ENCODE peak calls at places on chromosome 9, in seven cellular contexts. N is left lung; R is stimulated activated CD8-positive, alpha-beta memory T cell treated with anti-CD3 and anti-CD28 coated beads, Interleukin-15, amount 100 ng/mL, for 4 hours; C is ELR; O is T-helper 9 cell; V is NAMALWA; J is GM12865. B is an unnamed sample.

GRCh38 chr9:107039546-107039945 is 176.6 kb downstream of the ZNF462 start:
- DNase-seq in N (no peak), R (no peak), C (peak; percentile 60), O (no peak), V (no peak), J (no peak), B (no peak)

GRCh38 chr9:116435706-116436105 is 251.4 kb upstream of the TRIM32 start:
- DNase-seq in N (no peak), R (no peak), C (no peak), O (no peak), V (no peak), J (no peak), B (no peak)

GRCh38 chr9:95511952-95512750 is 4.6 kb downstream of the PTCH1 start:
- DNase-seq in N (no peak), R (no peak), C (peak; percentile 34), O (no peak), V (no peak), J (no peak), B (no peak)

GRCh38 chr9:76255781-76256455 is 138.3 kb downstream of the RFK start:
- DNase-seq in N (no peak), R (no peak), C (no peak), O (no peak), V (no peak), J (no peak), B (peak; percentile 13)

GRCh38 chr9:121153642-121154041 is 48.0 kb downstream of the RAB14 start:
- DNase-seq in N (no peak), R (no peak), C (no peak), O (no peak), V (no peak), J (no peak), B (no peak)

GRCh38 chr9:9078301-9078700 is 1278.7 kb upstream of the DMAC1 start:
- DNase-seq in N (no peak), R (no peak), C (no peak), O (no peak), V (no peak), J (no peak), B (no peak)

GRCh38 chr9:94198414-94198813 is 60.7 kb upstream of the ZNF169 start:
- DNase-seq in N (no peak), R (no peak), C (no peak), O (no peak), V (no peak), J (no peak), B (no peak)

GRCh38 chr9:16336833-16337232 is 533.6 kb downstream of the BNC2 start:
- DNase-seq in N (no peak), R (no peak), C (no peak), O (no peak), V (no peak), J (no peak), B (no peak)

GRCh38 chr9:95131023-95131943 is 186.2 kb downstream of the FANCC start:
- DNase-seq in N (no peak), R (no peak), C (peak; percentile 73), O (peak; percentile 25), V (peak; percentile 72), J (peak; percentile 43), B (peak; percentile 58)

GRCh38 chr9:7320139-7320538 is 479.4 kb downstream of the DMAC1 start:
- DNase-seq in N (no peak), R (no peak), C (peak; percentile 96), O (no peak), V (no peak), J (no peak), B (no peak)

GRCh38 chr9:124390812-124391658 is 24.2 kb downstream of the PSMB7 start:
- DNase-seq in N (no peak), R (no peak), C (peak; percentile 77), O (no peak), V (no peak), J (no peak), B (peak; percentile 27)

GRCh38 chr9:18190671-18191374 is 283.1 kb upstream of the ADAMTSL1 start:
- DNase-seq in N (no peak), R (no peak), C (peak; percentile 4), O (no peak), V (no peak), J (no peak), B (no peak)

GRCh38 chr9:128716581-128717254 is 7.2 kb downstream of the ZDHHC12 start:
- DNase-seq in N (peak; percentile 33), R (no peak), C (no peak), O (no peak), V (no peak), J (no peak), B (no peak)

GRCh38 chr9:135422340-135422944 is 57.1 kb upstream of the PPP1R26 start:
- DNase-seq in N (no peak), R (no peak), C (no peak), O (no peak), V (no peak), J (no peak), B (no peak)

GRCh38 chr9:4328723-4329122 is 28.9 kb upstream of the GLIS3 start:
- DNase-seq in N (no peak), R (no peak), C (peak; percentile 22), O (no peak), V (no peak), J (no peak), B (no peak)

GRCh38 chr9:128163523-128164331 is 3.7 kb downstream of the BBLN start:
- DNase-seq in N (peak; percentile 59), R (no peak), C (no peak), O (no peak), V (no peak), J (no peak), B (no peak)

GRCh38 chr9:110996436-110997224 is 41.6 kb downstream of the LPAR1 start:
- DNase-seq in N (no peak), R (no peak), C (peak; percentile 23), O (no peak), V (no peak), J (no peak), B (no peak)

GRCh38 chr9:75452512-75452911 is 364.2 kb downstream of the OSTF1 start:
- DNase-seq in N (no peak), R (no peak), C (no peak), O (no peak), V (no peak), J (no peak), B (no peak)

GRCh38 chr9:119216891-119217290 is 152.3 kb downstream of the BRINP1 start:
- DNase-seq in N (no peak), R (no peak), C (no peak), O (no peak), V (no peak), J (no peak), B (no peak)

GRCh38 chr9:69744688-69745380 is 15.0 kb downstream of the PTAR1 start:
- DNase-seq in N (no peak), R (no peak), C (peak; percentile 20), O (no peak), V (no peak), J (no peak), B (no peak)

GRCh38 chr9:135615666-135616620 is 23.4 kb downstream of the GLT6D1 start:
- DNase-seq in N (no peak), R (no peak), C (no peak), O (no peak), V (no peak), J (no peak), B (no peak)

GRCh38 chr9:78899006-78899405 is 602.1 kb downstream of the PSAT1 start:
- DNase-seq in N (no peak), R (no peak), C (no peak), O (no peak), V (no peak), J (no peak), B (no peak)

GRCh38 chr9:21616082-21616778 is 134.1 kb upstream of the IFNE start:
- DNase-seq in N (no peak), R (no peak), C (peak; percentile 97), O (no peak), V (no peak), J (no peak), B (no peak)

GRCh38 chr9:35729700-35730485 is 2.1 kb downstream of the TLN1 start:
- DNase-seq in N (peak; percentile 93), R (no peak), C (peak; percentile 96), O (peak; percentile 25), V (peak; percentile 61), J (peak; percentile 61), B (no peak)

GRCh38 chr9:69815313-69815712 is 5.3 kb upstream of the CFAP95 start:
- DNase-seq in N (no peak), R (no peak), C (no peak), O (no peak), V (no peak), J (no peak), B (no peak)

GRCh38 chr9:84404095-84404686 is 63.6 kb upstream of the SLC28A3 start:
- DNase-seq in N (no peak), R (no peak), C (no peak), O (no peak), V (peak; percentile 48), J (peak; percentile 27), B (no peak)

GRCh38 chr9:89534464-89534863 is 36.6 kb upstream of the SEMA4D start:
- DNase-seq in N (no peak), R (no peak), C (no peak), O (no peak), V (no peak), J (no peak), B (no peak)

GRCh38 chr9:104094534-104095020 is 468 bp downstream of the SMC2 start:
- DNase-seq in N (no peak), R (no peak), C (no peak), O (no peak), V (no peak), J (no peak), B (peak; percentile 85)

GRCh38 chr9:137070201-137070905 is at the start of gene SAPCD2:
- DNase-seq in N (peak; percentile 93), R (peak; percentile 68), C (peak; percentile 93), O (peak; percentile 77), V (peak; percentile 93), J (peak; percentile 93), B (peak; percentile 94)

GRCh38 chr9:108272350-108272899 is 583.4 kb downstream of the ACTL7B start:
- DNase-seq in N (peak; percentile 58), R (no peak), C (peak; percentile 69), O (no peak), V (peak; percentile 27), J (peak; percentile 40), B (peak; percentile 88)

GRCh38 chr9:121278535-121279169 is 10.7 kb downstream of the GSN start:
- DNase-seq in N (no peak), R (no peak), C (peak; percentile 97), O (no peak), V (peak; percentile 81), J (peak; percentile 62), B (peak; percentile 12)

GRCh38 chr9:98997580-98997979 is 53.9 kb downstream of the COL15A1 start:
- DNase-seq in N (no peak), R (no peak), C (peak; percentile 53), O (no peak), V (no peak), J (no peak), B (no peak)

GRCh38 chr9:126440938-126441337 is 114.3 kb downstream of the MVB12B start:
- DNase-seq in N (no peak), R (no peak), C (peak; percentile 40), O (no peak), V (no peak), J (no peak), B (peak; percentile 16)

GRCh38 chr9:752201-752600 is 89.3 kb upstream of the DMRT1 start:
- DNase-seq in N (no peak), R (no peak), C (peak; percentile 96), O (no peak), V (no peak), J (no peak), B (no peak)

GRCh38 chr9:124260769-124261603 is 3.2 kb downstream of the NEK6 start:
- DNase-seq in N (peak; percentile 81), R (no peak), C (peak; percentile 76), O (no peak), V (peak; percentile 31), J (peak; percentile 75), B (no peak)

GRCh38 chr9:114467226-114467750 is 38.0 kb downstream of the WHRN start:
- DNase-seq in N (no peak), R (no peak), C (no peak), O (no peak), V (no peak), J (no peak), B (no peak)

GRCh38 chr9:16611001-16611400 is 259.5 kb downstream of the BNC2 start:
- DNase-seq in N (no peak), R (no peak), C (no peak), O (no peak), V (no peak), J (no peak), B (no peak)